ENCODE peak calls at places on chromosome 5, in four cellular contexts. One of them, this sample, is unnamed.

GRCh38 chr5:31504520-31504919 is 27.4 kb downstream of the DROSHA start:
- DNase-seq in ovary: no peak
- DNase-seq in dorsolateral prefrontal cortex: no peak
- DNase-seq in Right ventricle myocardium inferior: no peak
- DNase-seq in this sample: no peak

GRCh38 chr5:170554566-170555267 is 50.9 kb downstream of the KCNIP1 start:
- DNase-seq in ovary: no peak
- DNase-seq in dorsolateral prefrontal cortex: peak
- DNase-seq in Right ventricle myocardium inferior: no peak
- DNase-seq in this sample: peak

GRCh38 chr5:58933891-58934628 is 351.2 kb downstream of the RAB3C start:
- DNase-seq in ovary: no peak
- DNase-seq in dorsolateral prefrontal cortex: no peak
- DNase-seq in Right ventricle myocardium inferior: no peak
- DNase-seq in this sample: no peak

GRCh38 chr5:160369990-160370712 is at the start of gene C1QTNF2:
- DNase-seq in ovary: peak
- DNase-seq in dorsolateral prefrontal cortex: peak
- DNase-seq in Right ventricle myocardium inferior: peak
- DNase-seq in this sample: peak

GRCh38 chr5:95728494-95729114 is 2.5 kb upstream of the RHOBTB3 start:
- DNase-seq in ovary: no peak
- DNase-seq in dorsolateral prefrontal cortex: no peak
- DNase-seq in Right ventricle myocardium inferior: no peak
- DNase-seq in this sample: no peak

GRCh38 chr5:37638897-37639296 is 200.9 kb downstream of the GDNF start:
- DNase-seq in ovary: no peak
- DNase-seq in dorsolateral prefrontal cortex: no peak
- DNase-seq in Right ventricle myocardium inferior: no peak
- DNase-seq in this sample: no peak

GRCh38 chr5:41636605-41637004 is 126.2 kb upstream of the PLCXD3 start:
- DNase-seq in ovary: no peak
- DNase-seq in dorsolateral prefrontal cortex: no peak
- DNase-seq in Right ventricle myocardium inferior: no peak
- DNase-seq in this sample: no peak

GRCh38 chr5:41118177-41118576 is 47.0 kb upstream of the MROH2B start:
- DNase-seq in ovary: no peak
- DNase-seq in dorsolateral prefrontal cortex: no peak
- DNase-seq in Right ventricle myocardium inferior: no peak
- DNase-seq in this sample: no peak

GRCh38 chr5:64147849-64148441 is 17.7 kb upstream of the RNF180 start:
- DNase-seq in ovary: peak
- DNase-seq in dorsolateral prefrontal cortex: peak
- DNase-seq in Right ventricle myocardium inferior: peak
- DNase-seq in this sample: peak

GRCh38 chr5:80055491-80056170 is 20.5 kb downstream of the THBS4 start:
- DNase-seq in ovary: no peak
- DNase-seq in dorsolateral prefrontal cortex: no peak
- DNase-seq in Right ventricle myocardium inferior: no peak
- DNase-seq in this sample: no peak

GRCh38 chr5:8184455-8185063 is 315.6 kb downstream of the MTRR start:
- DNase-seq in ovary: no peak
- DNase-seq in dorsolateral prefrontal cortex: no peak
- DNase-seq in Right ventricle myocardium inferior: no peak
- DNase-seq in this sample: peak

GRCh38 chr5:58268263-58268662 is 191.6 kb downstream of the PLK2 start:
- DNase-seq in ovary: no peak
- DNase-seq in dorsolateral prefrontal cortex: no peak
- DNase-seq in Right ventricle myocardium inferior: no peak
- DNase-seq in this sample: peak

GRCh38 chr5:142317673-142318261 is 7.1 kb downstream of the SPRY4 start:
- DNase-seq in ovary: no peak
- DNase-seq in dorsolateral prefrontal cortex: no peak
- DNase-seq in Right ventricle myocardium inferior: peak
- DNase-seq in this sample: peak

GRCh38 chr5:165209101-165209727 is 1703.8 kb downstream of the MAT2B start:
- DNase-seq in ovary: no peak
- DNase-seq in dorsolateral prefrontal cortex: no peak
- DNase-seq in Right ventricle myocardium inferior: no peak
- DNase-seq in this sample: no peak

GRCh38 chr5:53376853-53377252 is 103.6 kb upstream of the FST start:
- DNase-seq in ovary: no peak
- DNase-seq in dorsolateral prefrontal cortex: no peak
- DNase-seq in Right ventricle myocardium inferior: no peak
- DNase-seq in this sample: no peak

GRCh38 chr5:77449981-77450380 is 42.1 kb downstream of the WDR41 start:
- DNase-seq in ovary: no peak
- DNase-seq in dorsolateral prefrontal cortex: no peak
- DNase-seq in Right ventricle myocardium inferior: no peak
- DNase-seq in this sample: no peak

GRCh38 chr5:158976035-158976434 is 123.7 kb downstream of the EBF1 start:
- DNase-seq in ovary: no peak
- DNase-seq in dorsolateral prefrontal cortex: no peak
- DNase-seq in Right ventricle myocardium inferior: no peak
- DNase-seq in this sample: no peak

GRCh38 chr5:126358525-126358924 is 64.7 kb upstream of the GRAMD2B start:
- DNase-seq in ovary: no peak
- DNase-seq in dorsolateral prefrontal cortex: no peak
- DNase-seq in Right ventricle myocardium inferior: no peak
- DNase-seq in this sample: no peak

GRCh38 chr5:134242146-134242545 is 16.3 kb upstream of the PPP2CA start:
- DNase-seq in ovary: peak
- DNase-seq in dorsolateral prefrontal cortex: no peak
- DNase-seq in Right ventricle myocardium inferior: no peak
- DNase-seq in this sample: peak

GRCh38 chr5:177382423-177383029 is 1.7 kb upstream of the SLC34A1 start:
- DNase-seq in ovary: peak
- DNase-seq in dorsolateral prefrontal cortex: no peak
- DNase-seq in Right ventricle myocardium inferior: no peak
- DNase-seq in this sample: peak

GRCh38 chr5:168288349-168289245 is 2.8 kb upstream of the WWC1 start:
- DNase-seq in ovary: no peak
- DNase-seq in dorsolateral prefrontal cortex: no peak
- DNase-seq in Right ventricle myocardium inferior: no peak
- DNase-seq in this sample: no peak

GRCh38 chr5:143554918-143555477 is 151.5 kb upstream of the NR3C1 start:
- DNase-seq in ovary: no peak
- DNase-seq in dorsolateral prefrontal cortex: no peak
- DNase-seq in Right ventricle myocardium inferior: no peak
- DNase-seq in this sample: no peak

GRCh38 chr5:35717718-35718117 is 100.1 kb downstream of the SPEF2 start:
- DNase-seq in ovary: no peak
- DNase-seq in dorsolateral prefrontal cortex: no peak
- DNase-seq in Right ventricle myocardium inferior: no peak
- DNase-seq in this sample: no peak

GRCh38 chr5:129137637-129138036 is 43.1 kb downstream of the ISOC1 start:
- DNase-seq in ovary: no peak
- DNase-seq in dorsolateral prefrontal cortex: no peak
- DNase-seq in Right ventricle myocardium inferior: no peak
- DNase-seq in this sample: no peak

GRCh38 chr5:158413125-158413680 is 554.3 kb upstream of the CLINT1 start:
- DNase-seq in ovary: no peak
- DNase-seq in dorsolateral prefrontal cortex: no peak
- DNase-seq in Right ventricle myocardium inferior: no peak
- DNase-seq in this sample: no peak

GRCh38 chr5:38483788-38484398 is 72.6 kb downstream of the LIFR start:
- DNase-seq in ovary: no peak
- DNase-seq in dorsolateral prefrontal cortex: no peak
- DNase-seq in Right ventricle myocardium inferior: no peak
- DNase-seq in this sample: no peak

GRCh38 chr5:14655146-14655741 is 9.3 kb upstream of the OTULIN start:
- DNase-seq in ovary: no peak
- DNase-seq in dorsolateral prefrontal cortex: no peak
- DNase-seq in Right ventricle myocardium inferior: no peak
- DNase-seq in this sample: no peak

GRCh38 chr5:150108711-150109605 is 22.6 kb upstream of the CSF1R start:
- DNase-seq in ovary: no peak
- DNase-seq in dorsolateral prefrontal cortex: peak
- DNase-seq in Right ventricle myocardium inferior: no peak
- DNase-seq in this sample: no peak

GRCh38 chr5:54927097-54927746 is 58.2 kb downstream of the ESM1 start:
- DNase-seq in ovary: no peak
- DNase-seq in dorsolateral prefrontal cortex: no peak
- DNase-seq in Right ventricle myocardium inferior: no peak
- DNase-seq in this sample: no peak

GRCh38 chr5:72559866-72560766 is 52.9 kb upstream of the ZNF366 start:
- DNase-seq in ovary: no peak
- DNase-seq in dorsolateral prefrontal cortex: no peak
- DNase-seq in Right ventricle myocardium inferior: no peak
- DNase-seq in this sample: peak

GRCh38 chr5:85868070-85868469 is 749.7 kb upstream of the COX7C start:
- DNase-seq in ovary: no peak
- DNase-seq in dorsolateral prefrontal cortex: no peak
- DNase-seq in Right ventricle myocardium inferior: no peak
- DNase-seq in this sample: no peak

GRCh38 chr5:35853652-35854051 is 3.0 kb upstream of the IL7R start:
- DNase-seq in ovary: peak
- DNase-seq in dorsolateral prefrontal cortex: no peak
- DNase-seq in Right ventricle myocardium inferior: no peak
- DNase-seq in this sample: peak